ENCODE peak calls at places on chromosomes 3 and 15, in six cellular contexts. Q is esophagus muscularis mucosa, B is PC-9, W is dorsolateral prefrontal cortex, X is colonic mucosa, U is fibroblast of lung. S is an unnamed sample.

GRCh38 chr3:196444495-196444894 is 12.3 kb upstream of the UBXN7 start:
- DNase-seq in Q (no peak), B (no peak), W (no peak), X (no peak), U (no peak), S (no peak)

GRCh38 chr3:16475766-16476165 is 37.7 kb downstream of the RFTN1 start:
- DNase-seq in Q (no peak), B (no peak), W (no peak), X (no peak), U (no peak), S (no peak)

GRCh38 chr3:37852097-37852496 is 9.6 kb upstream of the CTDSPL start:
- DNase-seq in Q (no peak), B (no peak), W (no peak), X (no peak), U (peak), S (no peak)

GRCh38 chr15:94367726-94368535 is 136.6 kb downstream of the MCTP2 start:
- DNase-seq in Q (no peak), B (no peak), W (no peak), X (no peak), U (peak), S (no peak)

GRCh38 chr3:11290743-11291680 is 18.8 kb downstream of the ATG7 start:
- DNase-seq in Q (no peak), B (no peak), W (no peak), X (no peak), U (peak), S (no peak)

GRCh38 chr3:94117729-94118128 is 54.9 kb downstream of the NSUN3 start:
- DNase-seq in Q (no peak), B (no peak), W (no peak), X (no peak), U (no peak), S (no peak)

GRCh38 chr3:139627759-139628158 is 50.0 kb downstream of the NMNAT3 start:
- DNase-seq in Q (no peak), B (no peak), W (no peak), X (no peak), U (no peak), S (no peak)

GRCh38 chr3:60304103-60304502 is 947.1 kb downstream of the FHIT start:
- DNase-seq in Q (no peak), B (no peak), W (no peak), X (no peak), U (peak), S (no peak)

GRCh38 chr3:141629950-141630349 is 108.1 kb upstream of the RNF7 start:
- DNase-seq in Q (no peak), B (no peak), W (no peak), X (no peak), U (no peak), S (no peak)

GRCh38 chr15:80880086-80880485 is 100.9 kb downstream of the CEMIP start:
- DNase-seq in Q (no peak), B (no peak), W (no peak), X (no peak), U (no peak), S (no peak)

GRCh38 chr3:26280517-26280916 is 342.1 kb upstream of the LRRC3B start:
- DNase-seq in Q (no peak), B (no peak), W (no peak), X (no peak), U (no peak), S (no peak)

GRCh38 chr3:35927441-35927840 is 288.1 kb downstream of the ARPP21 start:
- DNase-seq in Q (no peak), B (no peak), W (no peak), X (no peak), U (no peak), S (no peak)

GRCh38 chr3:15601399-15602145 is at the start of the genes BTD and HACL1:
- DNase-seq in Q (peak), B (peak), W (peak), X (peak), U (peak), S (peak)

GRCh38 chr3:189593581-189593980 is 37.6 kb upstream of the TP63 start:
- DNase-seq in Q (no peak), B (no peak), W (no peak), X (no peak), U (peak), S (no peak)

GRCh38 chr3:144059481-144059880 is 87.9 kb downstream of the DIPK2A start:
- DNase-seq in Q (no peak), B (no peak), W (no peak), X (no peak), U (no peak), S (no peak)

GRCh38 chr3:193788189-193788946 is 195.4 kb downstream of the OPA1 start:
- DNase-seq in Q (no peak), B (no peak), W (peak), X (peak), U (peak), S (peak)

GRCh38 chr3:197951392-197951990 is 1.5 kb downstream of the RPL35A start:
- DNase-seq in Q (no peak), B (no peak), W (no peak), X (no peak), U (no peak), S (no peak)
- H3K27ac ChIP-seq in Q (no peak), B (peak), W (no peak), X (no peak), U (no peak), S (peak)

GRCh38 chr15:101188517-101189340 is 63.1 kb downstream of the CHSY1 start:
- DNase-seq in Q (no peak), B (no peak), W (no peak), X (no peak), U (peak), S (peak)
- H3K4me3 ChIP-seq in Q (peak), B (no peak), W (peak), X (no peak), U (peak), S (peak)

GRCh38 chr3:134065252-134065651 is 35.5 kb upstream of the SLCO2A1 start:
- DNase-seq in Q (peak), B (no peak), W (no peak), X (peak), U (no peak), S (no peak)

GRCh38 chr3:134064081-134064480 is 34.4 kb upstream of the SLCO2A1 start:
- DNase-seq in Q (peak), B (no peak), W (no peak), X (peak), U (no peak), S (no peak)

GRCh38 chr3:134067311-134068161 is 37.8 kb upstream of the SLCO2A1 start:
- DNase-seq in Q (peak), B (no peak), W (no peak), X (peak), U (no peak), S (no peak)

GRCh38 chr3:134065836-134066538 is 36.3 kb upstream of the SLCO2A1 start:
- DNase-seq in Q (peak), B (no peak), W (no peak), X (peak), U (no peak), S (no peak)

GRCh38 chr3:134066539-134067310 is 37.0 kb upstream of the SLCO2A1 start:
- DNase-seq in Q (peak), B (no peak), W (no peak), X (peak), U (no peak), S (no peak)
- H3K27ac ChIP-seq in Q (peak), B (no peak), W (no peak), X (no peak), U (no peak), S (no peak)

GRCh38 chr3:17544632-17545031 is 197.8 kb downstream of the TBC1D5 start:
- DNase-seq in Q (no peak), B (no peak), W (no peak), X (no peak), U (peak), S (no peak)

GRCh38 chr3:17535173-17535730 is 207.2 kb downstream of the TBC1D5 start:
- DNase-seq in Q (no peak), B (no peak), W (no peak), X (no peak), U (no peak), S (no peak)

GRCh38 chr3:17539436-17539835 is 203.0 kb downstream of the TBC1D5 start:
- DNase-seq in Q (no peak), B (no peak), W (no peak), X (no peak), U (no peak), S (no peak)
- H3K4me3 ChIP-seq in Q (no peak), B (no peak), W (no peak), X (no peak), U (no peak), S (no peak)

GRCh38 chr3:124586126-124587052 is 143.9 kb upstream of the UMPS start:
- DNase-seq in Q (no peak), B (no peak), W (no peak), X (no peak), U (no peak), S (no peak)
- H3K27ac ChIP-seq in Q (no peak), B (no peak), W (no peak), X (no peak), U (no peak), S (no peak)

GRCh38 chr3:71127052-71127451 is 456.5 kb downstream of the FOXP1 start:
- DNase-seq in Q (no peak), B (no peak), W (no peak), X (no peak), U (no peak), S (no peak)

GRCh38 chr3:71127463-71128243 is 455.9 kb downstream of the FOXP1 start:
- DNase-seq in Q (no peak), B (no peak), W (no peak), X (no peak), U (peak), S (no peak)

GRCh38 chr3:71122641-71123040 is 460.9 kb downstream of the FOXP1 start:
- DNase-seq in Q (no peak), B (no peak), W (no peak), X (no peak), U (no peak), S (no peak)

GRCh38 chr3:71124048-71124447 is 459.5 kb downstream of the FOXP1 start:
- DNase-seq in Q (no peak), B (no peak), W (no peak), X (no peak), U (no peak), S (no peak)

DNA sequence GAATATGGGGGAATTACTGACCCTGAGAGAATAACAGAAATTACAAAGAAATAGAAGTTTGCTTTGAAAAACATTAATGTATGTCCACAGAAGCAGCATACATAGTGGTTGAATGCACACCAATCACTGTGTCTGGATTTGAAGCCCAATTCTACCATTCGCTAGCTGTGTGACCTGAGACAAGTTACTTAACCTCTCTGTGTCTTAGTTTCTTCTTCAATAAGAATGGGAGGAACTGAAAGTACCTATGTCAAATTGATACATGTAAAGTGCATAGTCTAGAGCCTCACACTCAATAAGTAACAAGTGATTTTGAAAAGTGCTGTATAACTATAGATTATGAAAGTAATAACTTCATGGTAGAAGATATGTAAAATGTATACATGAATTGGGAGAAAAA is 457.8 kb downstream of the FOXP1 start:
- DNase-seq in Q (no peak), B (no peak), W (no peak), X (no peak), U (no peak), S (no peak)
- H3K4me3 ChIP-seq in Q (no peak), B (no peak), W (no peak), X (no peak), U (no peak), S (no peak)

GRCh38 chr15:41566121-41566885 is 7.3 kb downstream of the TYRO3 start:
- DNase-seq in Q (no peak), B (no peak), W (no peak), X (no peak), U (no peak), S (peak)

GRCh38 chr15:41568350-41569017 is 9.5 kb downstream of the TYRO3 start:
- DNase-seq in Q (no peak), B (no peak), W (no peak), X (no peak), U (peak), S (peak)

GRCh38 chr15:41565702-41566101 is 6.7 kb downstream of the TYRO3 start:
- DNase-seq in Q (no peak), B (no peak), W (no peak), X (no peak), U (no peak), S (no peak)

GRCh38 chr15:41567870-41568269 is 8.9 kb downstream of the TYRO3 start:
- DNase-seq in Q (no peak), B (no peak), W (no peak), X (no peak), U (no peak), S (no peak)

DNA sequence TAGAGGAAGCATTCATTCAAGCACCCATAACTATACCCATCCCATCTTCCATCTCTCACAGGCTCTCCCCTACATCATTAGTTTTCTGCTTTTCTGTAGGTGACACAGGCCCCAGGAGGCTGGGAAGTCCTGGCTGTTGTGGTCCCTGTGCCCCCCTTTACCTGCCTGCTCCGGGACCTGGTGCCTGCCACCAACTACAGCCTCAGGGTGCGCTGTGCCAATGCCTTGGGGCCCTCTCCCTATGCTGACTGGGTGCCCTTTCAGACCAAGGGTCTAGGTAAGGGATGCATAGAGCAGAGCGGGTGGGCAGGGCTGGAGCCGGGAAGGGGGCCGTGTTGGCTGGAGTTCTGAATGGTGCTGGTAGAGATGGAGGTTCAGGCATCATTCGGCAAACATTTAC is 8.2 kb downstream of the TYRO3 start:
- DNase-seq in Q (no peak), B (no peak), W (no peak), X (no peak), U (no peak), S (no peak)
- H3K27ac ChIP-seq in Q (no peak), B (no peak), W (peak), X (no peak), U (no peak), S (no peak)

S was measured in SJCRH30.